ENCODE peak calls at places on chromosomes 2 and 18, in nine cellular contexts. W is GDM1; Z is iris pigment epithelial cell; H is GM13977; D is T-helper 9 cell; P is T-cell; I is DND-41; K is stimulated activated CD4-positive, alpha-beta T cell treated with anti-CD3 and anti-CD28 coated beads, TNF-alpha, amount 100 ng/mL, for 1 hour; X is caudate nucleus. J is an unnamed sample.

GRCh38 chr2:75416420-75417342 is 144.1 kb downstream of the EVA1A start:
- DNase-seq in Z (no peak), D (no peak), P (peak), K (no peak), X (no peak), H (peak), W (no peak), I (peak), J (no peak)

GRCh38 chr18:74242451-74243096 is 49.2 kb downstream of the CYB5A start:
- DNase-seq in X (no peak), D (no peak), W (no peak), I (no peak), Z (no peak), K (no peak), H (no peak), P (no peak), J (no peak)

GRCh38 chr2:99662761-99663341 is 173.0 kb upstream of the REV1 start:
- DNase-seq in H (no peak), W (no peak), D (no peak), Z (peak), P (no peak), I (no peak), X (no peak), K (no peak), J (no peak)

GRCh38 chr2:238956676-238957075 is 108.8 kb downstream of the TWIST2 start:
- DNase-seq in Z (no peak), K (no peak), H (no peak), I (no peak), P (no peak), W (no peak), D (no peak), X (no peak), J (no peak)

GRCh38 chr2:178110681-178111080 is 1.6 kb upstream of the RBM45 start:
- DNase-seq in D (no peak), W (no peak), K (no peak), I (no peak), H (no peak), P (no peak), Z (no peak), X (no peak), J (no peak)

GRCh38 chr18:28204154-28204553 is 27.2 kb upstream of the CDH2 start:
- DNase-seq in H (no peak), P (no peak), X (no peak), I (no peak), K (no peak), D (no peak), Z (peak), W (no peak), J (no peak)

GRCh38 chr2:215764441-215765048 is 248.8 kb downstream of the MREG start:
- DNase-seq in K (no peak), Z (peak), H (no peak), D (no peak), W (no peak), X (no peak), P (no peak), I (no peak), J (no peak)

GRCh38 chr18:11042247-11042646 is 107.1 kb downstream of the PIEZO2 start:
- DNase-seq in W (no peak), P (no peak), Z (peak), D (no peak), K (no peak), I (no peak), X (no peak), H (no peak), J (no peak)

GRCh38 chr2:196403471-196403870 is 232.1 kb upstream of the STK17B start:
- DNase-seq in P (no peak), K (no peak), D (no peak), I (no peak), Z (peak), W (no peak), H (no peak), X (no peak), J (no peak)

GRCh38 chr2:153536105-153536504 is 57.5 kb upstream of the RPRM start:
- DNase-seq in Z (no peak), D (no peak), I (no peak), H (no peak), X (no peak), K (no peak), W (no peak), P (no peak), J (no peak)

GRCh38 chr2:36981911-36982310 is 15.6 kb upstream of the STRN start:
- DNase-seq in H (no peak), K (no peak), W (no peak), I (no peak), D (no peak), P (no peak), X (no peak), Z (no peak), J (no peak)